ENCODE peak calls at places on chromosomes 5 and 9, in eight cellular contexts. One of them, this sample, is unnamed.

GRCh38 chr9:137316012-137316981 is 14.2 kb upstream of the NRARP start:
- DNase-seq in hepatocyte: peak
- DNase-seq in uterus: peak
- DNase-seq in suprapubic skin: peak
- DNase-seq in psoas muscle: peak
- DNase-seq in effector memory CD4-positive, alpha-beta T cell: no peak
- DNase-seq in spleen: peak
- DNase-seq in lower lobe of right lung: no peak
- DNase-seq in this sample: no peak

GRCh38 chr5:142600611-142601360 is 85.1 kb downstream of the FGF1 start:
- DNase-seq in hepatocyte: peak
- DNase-seq in uterus: peak
- DNase-seq in suprapubic skin: no peak
- DNase-seq in psoas muscle: no peak
- DNase-seq in effector memory CD4-positive, alpha-beta T cell: no peak
- DNase-seq in spleen: no peak
- DNase-seq in lower lobe of right lung: no peak
- DNase-seq in this sample: no peak

GRCh38 chr5:179120951-179121666 is 60.9 kb downstream of the ZNF354C start:
- DNase-seq in hepatocyte: no peak
- DNase-seq in uterus: no peak
- DNase-seq in suprapubic skin: peak
- DNase-seq in psoas muscle: no peak
- DNase-seq in effector memory CD4-positive, alpha-beta T cell: no peak
- DNase-seq in spleen: peak
- DNase-seq in lower lobe of right lung: peak
- DNase-seq in this sample: no peak

GRCh38 chr9:99181621-99182020 is 40.1 kb downstream of the ALG2 start:
- DNase-seq in hepatocyte: no peak
- DNase-seq in uterus: no peak
- DNase-seq in suprapubic skin: no peak
- DNase-seq in psoas muscle: no peak
- DNase-seq in effector memory CD4-positive, alpha-beta T cell: no peak
- DNase-seq in spleen: no peak
- DNase-seq in lower lobe of right lung: no peak
- DNase-seq in this sample: no peak

GRCh38 chr9:77469515-77470197 is 178.5 kb downstream of the GNA14 start:
- DNase-seq in hepatocyte: no peak
- DNase-seq in uterus: no peak
- DNase-seq in suprapubic skin: no peak
- DNase-seq in psoas muscle: no peak
- DNase-seq in effector memory CD4-positive, alpha-beta T cell: no peak
- DNase-seq in spleen: no peak
- DNase-seq in lower lobe of right lung: no peak
- DNase-seq in this sample: no peak

GRCh38 chr5:103862398-103862797 is 299.8 kb upstream of the NUDT12 start:
- DNase-seq in hepatocyte: no peak
- DNase-seq in uterus: no peak
- DNase-seq in suprapubic skin: no peak
- DNase-seq in psoas muscle: no peak
- DNase-seq in effector memory CD4-positive, alpha-beta T cell: no peak
- DNase-seq in spleen: no peak
- DNase-seq in lower lobe of right lung: no peak
- DNase-seq in this sample: no peak

GRCh38 chr5:35736280-35736679 is 118.6 kb downstream of the SPEF2 start:
- DNase-seq in hepatocyte: no peak
- DNase-seq in uterus: no peak
- DNase-seq in suprapubic skin: no peak
- DNase-seq in psoas muscle: no peak
- DNase-seq in effector memory CD4-positive, alpha-beta T cell: no peak
- DNase-seq in spleen: no peak
- DNase-seq in lower lobe of right lung: no peak
- DNase-seq in this sample: no peak

GRCh38 chr5:170216262-170216864 is 16.4 kb upstream of the C5orf58 start:
- DNase-seq in hepatocyte: peak
- DNase-seq in uterus: no peak
- DNase-seq in suprapubic skin: no peak
- DNase-seq in psoas muscle: no peak
- DNase-seq in effector memory CD4-positive, alpha-beta T cell: no peak
- DNase-seq in spleen: no peak
- DNase-seq in lower lobe of right lung: no peak
- DNase-seq in this sample: no peak

GRCh38 chr9:136036050-136036449 is 59.0 kb downstream of the NACC2 start:
- DNase-seq in hepatocyte: no peak
- DNase-seq in uterus: no peak
- DNase-seq in suprapubic skin: no peak
- DNase-seq in psoas muscle: no peak
- DNase-seq in effector memory CD4-positive, alpha-beta T cell: no peak
- DNase-seq in spleen: no peak
- DNase-seq in lower lobe of right lung: no peak
- DNase-seq in this sample: no peak

GRCh38 chr9:112615584-112616271 is 102.2 kb downstream of the INIP start:
- DNase-seq in hepatocyte: no peak
- DNase-seq in uterus: no peak
- DNase-seq in suprapubic skin: no peak
- DNase-seq in psoas muscle: no peak
- DNase-seq in effector memory CD4-positive, alpha-beta T cell: no peak
- DNase-seq in spleen: no peak
- DNase-seq in lower lobe of right lung: no peak
- DNase-seq in this sample: no peak

GRCh38 chr9:95124582-95125359 is 192.7 kb downstream of the FANCC start:
- DNase-seq in hepatocyte: no peak
- DNase-seq in uterus: no peak
- DNase-seq in suprapubic skin: no peak
- DNase-seq in psoas muscle: no peak
- DNase-seq in effector memory CD4-positive, alpha-beta T cell: no peak
- DNase-seq in spleen: no peak
- DNase-seq in lower lobe of right lung: no peak
- DNase-seq in this sample: no peak

GRCh38 chr9:13860926-13861325 is 453.0 kb downstream of the NFIB start:
- DNase-seq in hepatocyte: no peak
- DNase-seq in uterus: no peak
- DNase-seq in suprapubic skin: no peak
- DNase-seq in psoas muscle: no peak
- DNase-seq in effector memory CD4-positive, alpha-beta T cell: no peak
- DNase-seq in spleen: no peak
- DNase-seq in lower lobe of right lung: no peak
- DNase-seq in this sample: no peak

GRCh38 chr5:146475190-146475801 is 28.2 kb downstream of the TCERG1 start:
- DNase-seq in hepatocyte: no peak
- DNase-seq in uterus: no peak
- DNase-seq in suprapubic skin: no peak
- DNase-seq in psoas muscle: no peak
- DNase-seq in effector memory CD4-positive, alpha-beta T cell: no peak
- DNase-seq in spleen: no peak
- DNase-seq in lower lobe of right lung: no peak
- DNase-seq in this sample: no peak

GRCh38 chr5:24633705-24634325 is 11.0 kb downstream of the CDH10 start:
- DNase-seq in hepatocyte: peak
- DNase-seq in uterus: no peak
- DNase-seq in suprapubic skin: no peak
- DNase-seq in psoas muscle: no peak
- DNase-seq in effector memory CD4-positive, alpha-beta T cell: no peak
- DNase-seq in spleen: no peak
- DNase-seq in lower lobe of right lung: no peak
- DNase-seq in this sample: no peak

GRCh38 chr9:90003046-90003355 is 398.2 kb downstream of the GADD45G start:
- DNase-seq in hepatocyte: no peak
- DNase-seq in uterus: no peak
- DNase-seq in suprapubic skin: no peak
- DNase-seq in psoas muscle: no peak
- DNase-seq in effector memory CD4-positive, alpha-beta T cell: no peak
- DNase-seq in spleen: no peak
- DNase-seq in lower lobe of right lung: no peak
- DNase-seq in this sample: no peak

GRCh38 chr5:52963636-52964035 is 25.5 kb upstream of the ITGA2 start:
- DNase-seq in hepatocyte: no peak
- DNase-seq in uterus: no peak
- DNase-seq in suprapubic skin: no peak
- DNase-seq in psoas muscle: no peak
- DNase-seq in effector memory CD4-positive, alpha-beta T cell: no peak
- DNase-seq in spleen: no peak
- DNase-seq in lower lobe of right lung: no peak
- DNase-seq in this sample: no peak

GRCh38 chr5:94632024-94632423 is 13.6 kb downstream of the SLF1 start:
- DNase-seq in hepatocyte: no peak
- DNase-seq in uterus: no peak
- DNase-seq in suprapubic skin: no peak
- DNase-seq in psoas muscle: no peak
- DNase-seq in effector memory CD4-positive, alpha-beta T cell: no peak
- DNase-seq in spleen: no peak
- DNase-seq in lower lobe of right lung: no peak
- DNase-seq in this sample: no peak
- H3K4me3 ChIP-seq in hepatocyte: no peak
- H3K4me3 ChIP-seq in uterus: no peak
- H3K4me3 ChIP-seq in suprapubic skin: no peak
- H3K4me3 ChIP-seq in psoas muscle: no peak
- H3K4me3 ChIP-seq in effector memory CD4-positive, alpha-beta T cell: no peak
- H3K4me3 ChIP-seq in spleen: no peak
- H3K4me3 ChIP-seq in lower lobe of right lung: no peak
- H3K4me3 ChIP-seq in this sample: no peak

DNA sequence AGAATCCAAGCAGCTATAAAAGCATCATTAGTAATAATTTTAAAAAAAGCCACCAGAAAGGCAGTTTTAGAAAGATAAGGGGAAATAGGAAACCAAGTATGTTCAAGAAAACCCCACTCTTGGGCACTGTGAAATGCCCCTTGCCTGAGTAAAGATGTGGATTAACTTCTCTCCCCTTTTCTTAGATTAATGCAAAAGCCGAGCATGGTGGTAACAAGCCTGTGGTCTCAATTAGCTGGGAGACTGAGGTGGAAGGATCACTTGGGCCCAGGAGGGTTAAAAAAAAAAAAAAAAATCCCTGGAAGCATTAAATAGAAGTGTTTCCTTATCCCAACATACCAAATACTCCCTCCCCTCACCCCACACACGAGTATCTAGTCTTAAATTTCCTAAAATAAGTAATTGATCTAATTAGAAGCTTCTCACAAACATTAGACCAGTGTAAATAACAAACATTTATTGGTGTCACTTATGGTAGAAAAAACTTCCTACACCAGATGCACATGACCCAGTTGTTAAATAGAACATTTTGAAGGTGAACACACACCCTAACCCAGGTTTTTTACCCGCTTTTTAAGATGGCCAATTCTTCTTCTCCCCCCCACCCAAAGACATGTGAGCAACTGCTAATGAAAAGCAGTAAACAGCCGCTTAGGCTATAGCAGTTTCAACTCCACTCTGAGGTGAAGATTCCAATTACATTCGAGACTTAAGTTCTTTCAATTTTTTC is 5.2 kb downstream of the HSPA5 start:
- DNase-seq in hepatocyte: no peak
- DNase-seq in uterus: no peak
- DNase-seq in suprapubic skin: no peak
- DNase-seq in psoas muscle: no peak
- DNase-seq in effector memory CD4-positive, alpha-beta T cell: no peak
- DNase-seq in spleen: no peak
- DNase-seq in lower lobe of right lung: no peak
- DNase-seq in this sample: no peak
- H3K4me3 ChIP-seq in hepatocyte: peak
- H3K4me3 ChIP-seq in uterus: no peak
- H3K4me3 ChIP-seq in suprapubic skin: no peak
- H3K4me3 ChIP-seq in psoas muscle: peak
- H3K4me3 ChIP-seq in effector memory CD4-positive, alpha-beta T cell: no peak
- H3K4me3 ChIP-seq in spleen: peak
- H3K4me3 ChIP-seq in lower lobe of right lung: peak
- H3K4me3 ChIP-seq in this sample: no peak

GRCh38 chr5:57777174-57777581 is 294.6 kb upstream of the ACTBL2 start:
- DNase-seq in hepatocyte: no peak
- DNase-seq in uterus: no peak
- DNase-seq in suprapubic skin: no peak
- DNase-seq in psoas muscle: no peak
- DNase-seq in effector memory CD4-positive, alpha-beta T cell: no peak
- DNase-seq in spleen: no peak
- DNase-seq in lower lobe of right lung: no peak
- DNase-seq in this sample: no peak

GRCh38 chr5:57778528-57779175 is 296.0 kb upstream of the ACTBL2 start:
- DNase-seq in hepatocyte: no peak
- DNase-seq in uterus: no peak
- DNase-seq in suprapubic skin: no peak
- DNase-seq in psoas muscle: no peak
- DNase-seq in effector memory CD4-positive, alpha-beta T cell: no peak
- DNase-seq in spleen: no peak
- DNase-seq in lower lobe of right lung: no peak
- DNase-seq in this sample: no peak

GRCh38 chr5:57776035-57776434 is 293.4 kb upstream of the ACTBL2 start:
- DNase-seq in hepatocyte: no peak
- DNase-seq in uterus: no peak
- DNase-seq in suprapubic skin: no peak
- DNase-seq in psoas muscle: no peak
- DNase-seq in effector memory CD4-positive, alpha-beta T cell: no peak
- DNase-seq in spleen: no peak
- DNase-seq in lower lobe of right lung: no peak
- DNase-seq in this sample: no peak

GRCh38 chr5:57772512-57772911 is 289.9 kb upstream of the ACTBL2 start:
- DNase-seq in hepatocyte: no peak
- DNase-seq in uterus: no peak
- DNase-seq in suprapubic skin: no peak
- DNase-seq in psoas muscle: no peak
- DNase-seq in effector memory CD4-positive, alpha-beta T cell: no peak
- DNase-seq in spleen: no peak
- DNase-seq in lower lobe of right lung: no peak
- DNase-seq in this sample: no peak

GRCh38 chr5:57774439-57774838 is 291.8 kb upstream of the ACTBL2 start:
- DNase-seq in hepatocyte: no peak
- DNase-seq in uterus: no peak
- DNase-seq in suprapubic skin: no peak
- DNase-seq in psoas muscle: no peak
- DNase-seq in effector memory CD4-positive, alpha-beta T cell: no peak
- DNase-seq in spleen: no peak
- DNase-seq in lower lobe of right lung: no peak
- DNase-seq in this sample: no peak
- H3K4me3 ChIP-seq in hepatocyte: no peak
- H3K4me3 ChIP-seq in uterus: no peak
- H3K4me3 ChIP-seq in suprapubic skin: no peak
- H3K4me3 ChIP-seq in psoas muscle: no peak
- H3K4me3 ChIP-seq in effector memory CD4-positive, alpha-beta T cell: no peak
- H3K4me3 ChIP-seq in spleen: no peak
- H3K4me3 ChIP-seq in lower lobe of right lung: no peak
- H3K4me3 ChIP-seq in this sample: no peak

DNA sequence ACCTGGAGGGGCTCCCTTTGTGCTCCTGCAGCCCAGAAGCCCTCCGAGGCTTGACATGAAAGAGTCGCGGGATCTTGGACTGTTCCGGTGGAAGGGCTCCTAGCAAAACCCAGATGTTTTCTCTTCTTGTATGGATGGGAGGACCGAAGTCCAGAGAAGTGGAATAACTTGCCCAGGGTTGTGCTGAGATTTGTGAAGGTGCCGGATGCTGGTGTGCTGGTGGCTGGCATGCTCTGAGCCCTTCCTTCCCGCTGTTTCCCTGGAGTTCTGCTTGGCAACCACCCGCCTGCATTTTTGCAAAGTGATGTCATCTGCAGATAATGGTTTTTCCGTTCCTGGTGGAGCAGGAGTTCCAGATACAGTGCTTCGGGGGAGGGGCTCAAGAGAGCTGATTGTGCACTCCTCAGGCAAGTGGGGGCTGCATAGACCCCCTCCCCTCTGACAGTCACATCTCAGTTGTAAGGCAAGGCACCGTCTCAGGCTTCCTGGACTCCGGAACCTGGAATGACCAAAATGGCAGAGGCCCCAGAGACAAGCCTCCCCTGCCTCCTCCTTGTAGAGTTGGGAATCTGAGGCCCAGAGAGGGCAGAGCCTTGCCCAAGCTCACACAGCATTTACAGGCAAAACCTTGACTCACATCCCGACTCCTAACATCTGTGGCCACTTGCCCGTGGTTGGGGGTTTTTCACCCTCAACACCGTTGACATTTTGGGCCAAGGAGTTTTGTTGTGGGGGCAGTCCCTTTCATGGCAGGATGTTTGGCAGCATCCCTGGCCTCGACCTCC is 157.0 kb downstream of the RGS3 start:
- DNase-seq in hepatocyte: peak
- DNase-seq in uterus: peak
- DNase-seq in suprapubic skin: peak
- DNase-seq in psoas muscle: peak
- DNase-seq in effector memory CD4-positive, alpha-beta T cell: no peak
- DNase-seq in spleen: peak
- DNase-seq in lower lobe of right lung: no peak
- DNase-seq in this sample: no peak
- H3K4me3 ChIP-seq in hepatocyte: no peak
- H3K4me3 ChIP-seq in uterus: no peak
- H3K4me3 ChIP-seq in suprapubic skin: no peak
- H3K4me3 ChIP-seq in psoas muscle: peak
- H3K4me3 ChIP-seq in effector memory CD4-positive, alpha-beta T cell: no peak
- H3K4me3 ChIP-seq in spleen: no peak
- H3K4me3 ChIP-seq in lower lobe of right lung: no peak
- H3K4me3 ChIP-seq in this sample: no peak

This sample was measured in naive thymus-derived CD4-positive, alpha-beta T cell.